ENCODE peak calls at places on chromosomes 2 and 18, in six cellular contexts. One of them, this sample, is unnamed.

GRCh38 chr18:58639751-58640427 is 11.0 kb upstream of the ALPK2 start:
- DNase-seq in kidney: no peak
- DNase-seq in lower lobe of right lung: no peak
- DNase-seq in RWPE2: no peak
- DNase-seq in thyroid gland: no peak
- DNase-seq in hepatocyte: no peak
- DNase-seq in this sample: no peak

GRCh38 chr2:26609133-26609532 is 32.0 kb downstream of the CIB4 start:
- DNase-seq in kidney: no peak
- DNase-seq in hepatocyte: no peak
- DNase-seq in thyroid gland: no peak
- DNase-seq in RWPE2: no peak
- DNase-seq in lower lobe of right lung: no peak
- DNase-seq in this sample: no peak

GRCh38 chr2:20422679-20423271 is 24.1 kb upstream of the RHOB start:
- DNase-seq in kidney: no peak
- DNase-seq in hepatocyte: no peak
- DNase-seq in lower lobe of right lung: no peak
- DNase-seq in RWPE2: no peak
- DNase-seq in thyroid gland: no peak
- DNase-seq in this sample: no peak

GRCh38 chr2:180523629-180524340 is 456.6 kb upstream of the UBE2E3 start:
- DNase-seq in RWPE2: peak
- DNase-seq in hepatocyte: no peak
- DNase-seq in thyroid gland: no peak
- DNase-seq in lower lobe of right lung: no peak
- DNase-seq in kidney: no peak
- DNase-seq in this sample: no peak

GRCh38 chr2:111186933-111187332 is 66.2 kb downstream of the BCL2L11 start:
- DNase-seq in RWPE2: no peak
- DNase-seq in hepatocyte: no peak
- DNase-seq in thyroid gland: no peak
- DNase-seq in lower lobe of right lung: no peak
- DNase-seq in kidney: no peak
- DNase-seq in this sample: no peak

GRCh38 chr2:208127090-208127489 is 2.5 kb downstream of the CRYGC start:
- DNase-seq in thyroid gland: no peak
- DNase-seq in kidney: no peak
- DNase-seq in hepatocyte: no peak
- DNase-seq in RWPE2: no peak
- DNase-seq in lower lobe of right lung: no peak
- DNase-seq in this sample: no peak

GRCh38 chr2:202133556-202134245 is 60.6 kb downstream of the KIAA2012 start:
- DNase-seq in hepatocyte: no peak
- DNase-seq in lower lobe of right lung: no peak
- DNase-seq in RWPE2: no peak
- DNase-seq in kidney: no peak
- DNase-seq in thyroid gland: no peak
- DNase-seq in this sample: no peak

GRCh38 chr18:68177807-68178702 is 536.9 kb downstream of the TMX3 start:
- DNase-seq in thyroid gland: no peak
- DNase-seq in RWPE2: no peak
- DNase-seq in hepatocyte: peak
- DNase-seq in lower lobe of right lung: no peak
- DNase-seq in kidney: no peak
- DNase-seq in this sample: no peak

GRCh38 chr2:118875298-118875697 is 27.9 kb upstream of the EN1 start:
- DNase-seq in lower lobe of right lung: no peak
- DNase-seq in thyroid gland: no peak
- DNase-seq in kidney: no peak
- DNase-seq in hepatocyte: no peak
- DNase-seq in RWPE2: no peak
- DNase-seq in this sample: no peak

GRCh38 chr2:47811668-47812067 is 28.7 kb downstream of the MSH6 start:
- DNase-seq in RWPE2: no peak
- DNase-seq in lower lobe of right lung: no peak
- DNase-seq in kidney: no peak
- DNase-seq in hepatocyte: no peak
- DNase-seq in thyroid gland: no peak
- DNase-seq in this sample: no peak

GRCh38 chr18:35777042-35777441 is 195.4 kb upstream of the RMP24 start:
- DNase-seq in kidney: no peak
- DNase-seq in lower lobe of right lung: no peak
- DNase-seq in RWPE2: no peak
- DNase-seq in thyroid gland: no peak
- DNase-seq in hepatocyte: no peak
- DNase-seq in this sample: no peak

GRCh38 chr2:205822578-205822977 is 140.3 kb downstream of the NRP2 start:
- DNase-seq in kidney: no peak
- DNase-seq in hepatocyte: no peak
- DNase-seq in RWPE2: no peak
- DNase-seq in thyroid gland: no peak
- DNase-seq in lower lobe of right lung: no peak
- DNase-seq in this sample: no peak

GRCh38 chr2:173631123-173631450 is 276.4 kb downstream of the CDCA7 start:
- DNase-seq in thyroid gland: no peak
- DNase-seq in RWPE2: no peak
- DNase-seq in kidney: peak
- DNase-seq in hepatocyte: peak
- DNase-seq in lower lobe of right lung: no peak
- DNase-seq in this sample: no peak

GRCh38 chr2:239865059-239865639 is 160.0 kb downstream of the NDUFA10 start:
- DNase-seq in thyroid gland: no peak
- DNase-seq in hepatocyte: no peak
- DNase-seq in lower lobe of right lung: peak
- DNase-seq in RWPE2: no peak
- DNase-seq in kidney: no peak
- DNase-seq in this sample: no peak

DNA sequence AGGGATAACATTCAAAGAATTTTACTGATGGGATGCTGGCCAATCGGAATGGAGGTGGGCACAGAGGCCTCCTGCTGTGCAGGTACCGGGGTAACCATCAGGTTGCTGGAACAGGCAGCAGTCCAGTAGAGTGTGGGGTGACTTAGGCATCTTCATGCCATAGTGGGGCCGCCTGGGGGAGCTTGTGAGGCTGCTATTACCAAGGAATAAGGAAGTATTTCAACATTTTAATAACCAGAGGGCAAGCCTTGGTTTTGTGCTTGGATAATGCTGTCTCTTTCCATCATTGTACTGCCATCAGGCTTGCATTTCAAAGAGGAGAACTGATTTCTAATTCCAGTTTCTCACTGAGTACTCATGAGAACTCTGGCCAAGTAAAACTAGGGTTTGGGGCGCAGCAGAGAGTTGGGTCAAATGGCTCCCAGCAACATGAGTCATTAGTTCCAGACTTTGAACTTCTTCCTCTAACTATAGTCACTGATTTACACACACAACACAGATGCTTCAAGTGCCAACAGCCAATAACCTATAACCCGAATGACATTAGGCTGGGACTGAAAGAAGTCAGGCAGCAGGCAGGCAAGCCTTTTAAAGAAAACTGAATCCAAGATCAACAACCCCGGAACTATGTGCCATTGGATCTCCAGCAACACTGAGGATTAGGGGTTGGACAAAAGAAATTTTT is 56.1 kb upstream of the FHL2 start:
- DNase-seq in thyroid gland: peak
- DNase-seq in hepatocyte: peak
- DNase-seq in lower lobe of right lung: peak
- DNase-seq in kidney: peak
- DNase-seq in RWPE2: peak
- DNase-seq in this sample: no peak
- H3K27ac ChIP-seq in thyroid gland: no peak
- H3K27ac ChIP-seq in hepatocyte: peak
- H3K27ac ChIP-seq in lower lobe of right lung: no peak
- H3K27ac ChIP-seq in kidney: peak
- H3K27ac ChIP-seq in RWPE2: peak
- H3K27ac ChIP-seq in this sample: no peak

DNA sequence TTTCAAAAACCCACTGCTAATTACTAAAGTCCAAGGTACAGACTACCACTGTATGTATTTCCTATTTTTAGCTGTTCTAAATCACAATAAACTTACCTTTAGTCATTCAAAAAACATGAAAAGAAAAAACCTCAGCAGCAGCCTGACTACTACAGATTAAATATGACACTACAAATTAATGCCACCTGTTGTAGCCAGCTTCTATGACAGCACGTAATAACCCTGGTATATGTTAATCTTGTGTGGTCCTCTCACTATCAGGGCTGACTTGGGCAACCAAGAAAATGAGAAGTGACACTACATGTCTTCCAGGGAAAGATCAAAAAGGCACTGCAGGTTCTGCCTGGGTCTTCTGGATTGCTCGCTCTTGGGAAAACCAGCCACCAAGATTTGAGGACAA is 90.6 kb upstream of the FAM124B start:
- DNase-seq in kidney: no peak
- DNase-seq in hepatocyte: no peak
- DNase-seq in RWPE2: no peak
- DNase-seq in lower lobe of right lung: no peak
- DNase-seq in thyroid gland: no peak
- DNase-seq in this sample: no peak
- H3K4me3 ChIP-seq in kidney: no peak
- H3K4me3 ChIP-seq in hepatocyte: no peak
- H3K4me3 ChIP-seq in RWPE2: no peak
- H3K4me3 ChIP-seq in lower lobe of right lung: no peak
- H3K4me3 ChIP-seq in thyroid gland: no peak
- H3K4me3 ChIP-seq in this sample: no peak

DNA sequence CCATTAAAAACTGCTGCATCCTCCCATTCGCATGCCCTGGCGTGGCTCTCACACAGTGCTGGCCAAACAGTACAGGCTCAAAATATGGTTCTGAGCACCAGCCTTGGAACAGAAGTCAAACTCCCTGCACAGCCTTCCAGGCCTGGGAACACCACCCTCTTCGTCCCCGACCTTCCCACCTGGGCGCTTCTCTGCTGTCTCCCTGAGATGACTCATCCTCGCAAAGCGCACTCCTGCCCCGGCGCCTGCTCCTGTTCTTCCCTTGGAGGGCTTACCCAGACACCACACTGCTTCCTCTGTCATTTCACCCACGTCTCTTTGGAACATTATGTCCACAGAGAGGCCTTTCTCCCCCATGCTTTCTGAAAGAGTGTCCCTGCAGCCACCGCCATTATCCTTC is 172.7 kb downstream of the L3MBTL4 start:
- DNase-seq in thyroid gland: no peak
- DNase-seq in kidney: no peak
- DNase-seq in hepatocyte: no peak
- DNase-seq in lower lobe of right lung: no peak
- DNase-seq in RWPE2: no peak
- DNase-seq in this sample: peak
- H3K27ac ChIP-seq in thyroid gland: no peak
- H3K27ac ChIP-seq in kidney: no peak
- H3K27ac ChIP-seq in hepatocyte: no peak
- H3K27ac ChIP-seq in lower lobe of right lung: no peak
- H3K27ac ChIP-seq in RWPE2: no peak
- H3K27ac ChIP-seq in this sample: no peak

GRCh38 chr2:9595746-9596145 is 35.1 kb downstream of the YWHAQ start:
- DNase-seq in thyroid gland: no peak
- DNase-seq in RWPE2: no peak
- DNase-seq in lower lobe of right lung: no peak
- DNase-seq in hepatocyte: no peak
- DNase-seq in kidney: no peak
- DNase-seq in this sample: no peak

GRCh38 chr2:9596621-9597311 is 34.0 kb downstream of the YWHAQ start:
- DNase-seq in kidney: no peak
- DNase-seq in lower lobe of right lung: no peak
- DNase-seq in RWPE2: no peak
- DNase-seq in thyroid gland: no peak
- DNase-seq in hepatocyte: no peak
- DNase-seq in this sample: no peak

GRCh38 chr2:9593936-9594335 is 36.9 kb downstream of the YWHAQ start:
- DNase-seq in kidney: no peak
- DNase-seq in lower lobe of right lung: no peak
- DNase-seq in hepatocyte: no peak
- DNase-seq in thyroid gland: no peak
- DNase-seq in RWPE2: no peak
- DNase-seq in this sample: no peak

GRCh38 chr2:9592699-9593098 is 37.1 kb upstream of the ADAM17 start:
- DNase-seq in thyroid gland: no peak
- DNase-seq in kidney: no peak
- DNase-seq in RWPE2: no peak
- DNase-seq in lower lobe of right lung: no peak
- DNase-seq in hepatocyte: no peak
- DNase-seq in this sample: no peak

DNA sequence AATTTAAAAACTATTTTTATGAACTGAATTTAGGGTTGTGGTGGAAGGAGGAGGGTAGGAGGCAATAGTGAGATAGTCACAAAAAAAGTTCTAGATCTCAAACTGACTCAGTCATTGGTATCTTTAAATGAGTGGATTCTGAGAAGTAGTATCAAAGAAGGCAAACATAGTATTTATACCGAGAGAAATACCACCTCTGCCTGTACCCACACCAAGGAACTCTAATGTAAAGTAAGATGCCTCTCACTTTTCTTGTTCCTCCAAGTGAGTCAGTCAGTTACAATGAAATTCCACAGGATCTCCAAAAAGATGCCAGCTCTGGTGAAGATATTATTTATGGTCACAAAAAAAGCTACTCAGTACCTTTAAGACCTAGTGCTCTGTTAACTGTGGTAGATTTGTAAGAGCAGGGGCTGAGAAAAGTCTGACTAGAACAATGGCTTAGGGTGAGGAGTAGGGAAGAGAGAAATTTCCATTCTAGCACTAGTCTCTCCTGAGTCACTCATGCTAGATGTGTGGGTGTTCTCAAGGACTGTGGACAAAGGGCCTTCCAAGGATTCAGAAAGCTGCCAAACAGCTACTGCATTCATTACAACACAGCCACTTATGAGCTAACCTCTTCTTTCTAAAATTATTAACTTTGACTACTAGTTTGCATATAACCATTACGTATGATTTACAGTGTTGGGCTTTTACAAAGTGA is 36.3 kb downstream of the YWHAQ start:
- DNase-seq in lower lobe of right lung: no peak
- DNase-seq in RWPE2: no peak
- DNase-seq in hepatocyte: peak
- DNase-seq in kidney: no peak
- DNase-seq in thyroid gland: peak
- DNase-seq in this sample: no peak
- H3K4me3 ChIP-seq in lower lobe of right lung: no peak
- H3K4me3 ChIP-seq in RWPE2: no peak
- H3K4me3 ChIP-seq in hepatocyte: no peak
- H3K4me3 ChIP-seq in kidney: no peak
- H3K4me3 ChIP-seq in thyroid gland: no peak
- H3K4me3 ChIP-seq in this sample: no peak

GRCh38 chr2:171154348-171154747 is 6.3 kb downstream of the TLK1 start:
- DNase-seq in lower lobe of right lung: no peak
- DNase-seq in RWPE2: no peak
- DNase-seq in kidney: no peak
- DNase-seq in thyroid gland: no peak
- DNase-seq in hepatocyte: no peak
- DNase-seq in this sample: no peak
- H3K27ac ChIP-seq in lower lobe of right lung: no peak
- H3K27ac ChIP-seq in RWPE2: no peak
- H3K27ac ChIP-seq in kidney: no peak
- H3K27ac ChIP-seq in thyroid gland: no peak
- H3K27ac ChIP-seq in hepatocyte: no peak
- H3K27ac ChIP-seq in this sample: no peak

GRCh38 chr2:70143314-70144150 is 47.3 kb downstream of the C2orf42 start:
- DNase-seq in hepatocyte: peak
- DNase-seq in thyroid gland: peak
- DNase-seq in lower lobe of right lung: peak
- DNase-seq in RWPE2: no peak
- DNase-seq in kidney: peak
- DNase-seq in this sample: peak
- H3K4me3 ChIP-seq in hepatocyte: peak
- H3K4me3 ChIP-seq in thyroid gland: peak
- H3K4me3 ChIP-seq in lower lobe of right lung: peak
- H3K4me3 ChIP-seq in RWPE2: peak
- H3K4me3 ChIP-seq in kidney: peak
- H3K4me3 ChIP-seq in this sample: peak

GRCh38 chr2:127128508-127128907 is 21.6 kb upstream of the BIN1 start:
- DNase-seq in lower lobe of right lung: peak
- DNase-seq in hepatocyte: peak
- DNase-seq in thyroid gland: peak
- DNase-seq in kidney: peak
- DNase-seq in RWPE2: no peak
- DNase-seq in this sample: peak
- H3K27ac ChIP-seq in lower lobe of right lung: peak
- H3K27ac ChIP-seq in hepatocyte: peak
- H3K27ac ChIP-seq in thyroid gland: no peak
- H3K27ac ChIP-seq in kidney: no peak
- H3K27ac ChIP-seq in RWPE2: no peak
- H3K27ac ChIP-seq in this sample: no peak